ENCODE peak calls at places on chromosomes 3 and 15, in ten cellular contexts. L is endodermal cell, V is lung, E is A549, Z is transverse colon, K is body of pancreas, A is Peyer's patch, D is left lung, O is IMR-90, W is kidney. I is an unnamed sample.
A peak's percentile ranks its signal among the peaks of the same experiment; 100 is the strongest.

GRCh38 chr3:101271728-101272127 is 48.6 kb downstream of the IMPG2 start:
- DNase-seq in L (peak; percentile 37), V (no peak), E (no peak), Z (no peak), K (no peak), A (no peak), D (no peak), O (no peak), W (no peak), I (no peak)

GRCh38 chr15:83993591-83993990 is 242.0 kb upstream of the GOLGA6L4 start:
- DNase-seq in L (no peak), V (no peak), E (no peak), Z (no peak), K (no peak), A (no peak), D (no peak), O (no peak), W (no peak), I (no peak)

GRCh38 chr3:119323401-119324107 is 29.4 kb downstream of the ARHGAP31 start:
- DNase-seq in L (peak; percentile 80), V (no peak), E (no peak), Z (no peak), K (peak; percentile 28), A (peak; percentile 34), D (no peak), O (no peak), W (no peak), I (no peak)

GRCh38 chr3:189573004-189573403 is 58.2 kb upstream of the TP63 start:
- DNase-seq in L (no peak), V (no peak), E (peak; percentile 4), Z (no peak), K (no peak), A (no peak), D (no peak), O (no peak), W (no peak), I (no peak)

GRCh38 chr15:52102468-52102867 is 10.1 kb downstream of the BCL2L10 start:
- DNase-seq in L (peak; percentile 31), V (no peak), E (peak; percentile 67), Z (no peak), K (no peak), A (no peak), D (no peak), O (peak; percentile 92), W (no peak), I (no peak)

GRCh38 chr3:98746882-98747281 is 16.3 kb upstream of the ST3GAL6 start:
- DNase-seq in L (no peak), V (no peak), E (no peak), Z (no peak), K (no peak), A (no peak), D (no peak), O (no peak), W (no peak), I (no peak)

GRCh38 chr15:98077186-98077585 is 116.7 kb downstream of the ARRDC4 start:
- DNase-seq in L (peak; percentile 36), V (no peak), E (no peak), Z (peak; percentile 12), K (no peak), A (no peak), D (peak; percentile 73), O (no peak), W (peak; percentile 82), I (peak; percentile 47)

GRCh38 chr15:64521726-64522164 is 61.4 kb downstream of the ZNF609 start:
- DNase-seq in L (peak; percentile 70), V (no peak), E (peak; percentile 81), Z (no peak), K (peak; percentile 82), A (no peak), D (no peak), O (peak; percentile 49), W (no peak), I (peak; percentile 65)

GRCh38 chr3:56453027-56453426 is 15.2 kb downstream of the ERC2 start:
- DNase-seq in L (no peak), V (no peak), E (peak; percentile 4), Z (no peak), K (no peak), A (no peak), D (no peak), O (no peak), W (no peak), I (no peak)

GRCh38 chr3:57986261-57986660 is 22.0 kb upstream of the FLNB start:
- DNase-seq in L (no peak), V (no peak), E (no peak), Z (no peak), K (no peak), A (no peak), D (no peak), O (no peak), W (no peak), I (no peak)

GRCh38 chr3:44932986-44933944 is 42.7 kb downstream of the ZDHHC3 start:
- DNase-seq in L (no peak), V (no peak), E (no peak), Z (no peak), K (no peak), A (no peak), D (no peak), O (no peak), W (no peak), I (no peak)
- TF ChIP-seq CTCF in L (no peak), V (no peak), E (no peak), Z (no peak), K (no peak), A (no peak), D (no peak), O (no peak), W (no peak), I (no peak)

DNA sequence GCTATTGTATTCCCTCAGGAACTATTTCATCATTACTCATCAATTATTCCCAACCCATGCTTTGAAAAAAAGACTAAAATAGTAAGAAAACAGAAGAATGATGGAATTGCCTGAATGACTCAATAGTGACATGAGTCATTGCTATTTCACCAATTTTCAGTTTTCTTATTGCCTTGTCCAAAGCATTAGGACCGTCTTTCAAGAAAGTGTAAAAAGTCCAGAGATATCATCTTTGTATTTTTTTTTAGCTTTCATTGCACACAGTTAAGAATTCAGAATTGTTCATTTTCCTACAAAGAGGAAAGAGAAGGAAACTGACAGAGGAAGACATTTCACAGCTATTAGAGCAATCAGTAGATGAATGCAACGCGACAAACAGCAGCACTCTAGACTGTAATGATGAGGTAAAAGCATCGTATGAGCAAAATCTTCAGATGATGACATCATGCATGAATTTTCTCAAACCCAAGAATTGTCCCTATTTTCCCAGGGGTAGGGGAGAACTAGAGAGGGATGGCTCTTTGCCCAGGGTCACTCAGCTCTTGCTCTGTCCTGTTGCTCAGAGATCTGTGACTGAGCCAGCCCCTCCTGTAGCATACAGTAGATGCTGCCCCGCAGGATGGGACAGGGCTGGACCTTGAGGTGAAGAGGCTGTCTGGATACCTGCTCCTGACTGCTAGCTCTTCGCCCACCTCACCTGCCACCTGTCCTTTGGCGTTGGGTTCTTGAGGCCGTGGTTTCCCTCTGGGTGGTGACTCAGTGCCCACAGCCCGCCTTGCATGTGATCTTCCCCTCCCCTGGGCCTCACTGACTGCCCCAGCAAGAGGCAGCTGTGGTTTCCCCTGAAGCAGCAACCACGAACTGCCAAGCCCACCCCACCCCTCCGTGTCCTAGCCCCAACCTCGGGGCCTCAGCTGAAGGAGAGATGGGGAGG is 84.8 kb downstream of the PPCDC start:
- DNase-seq in L (no peak), V (no peak), E (peak; percentile 75), Z (peak; percentile 70), K (no peak), A (peak; percentile 64), D (peak; percentile 89), O (peak; percentile 91), W (peak; percentile 79), I (peak; percentile 80)
- H3K27ac ChIP-seq in L (no peak overlapping the region), V (no peak overlapping the region), E (peak overlapping the region; percentile 85), Z (no peak overlapping the region), K (no peak overlapping the region), A (no peak overlapping the region), D (no peak overlapping the region), O (no peak overlapping the region), W (no peak overlapping the region), I (peak overlapping the region; percentile 46)

DNA sequence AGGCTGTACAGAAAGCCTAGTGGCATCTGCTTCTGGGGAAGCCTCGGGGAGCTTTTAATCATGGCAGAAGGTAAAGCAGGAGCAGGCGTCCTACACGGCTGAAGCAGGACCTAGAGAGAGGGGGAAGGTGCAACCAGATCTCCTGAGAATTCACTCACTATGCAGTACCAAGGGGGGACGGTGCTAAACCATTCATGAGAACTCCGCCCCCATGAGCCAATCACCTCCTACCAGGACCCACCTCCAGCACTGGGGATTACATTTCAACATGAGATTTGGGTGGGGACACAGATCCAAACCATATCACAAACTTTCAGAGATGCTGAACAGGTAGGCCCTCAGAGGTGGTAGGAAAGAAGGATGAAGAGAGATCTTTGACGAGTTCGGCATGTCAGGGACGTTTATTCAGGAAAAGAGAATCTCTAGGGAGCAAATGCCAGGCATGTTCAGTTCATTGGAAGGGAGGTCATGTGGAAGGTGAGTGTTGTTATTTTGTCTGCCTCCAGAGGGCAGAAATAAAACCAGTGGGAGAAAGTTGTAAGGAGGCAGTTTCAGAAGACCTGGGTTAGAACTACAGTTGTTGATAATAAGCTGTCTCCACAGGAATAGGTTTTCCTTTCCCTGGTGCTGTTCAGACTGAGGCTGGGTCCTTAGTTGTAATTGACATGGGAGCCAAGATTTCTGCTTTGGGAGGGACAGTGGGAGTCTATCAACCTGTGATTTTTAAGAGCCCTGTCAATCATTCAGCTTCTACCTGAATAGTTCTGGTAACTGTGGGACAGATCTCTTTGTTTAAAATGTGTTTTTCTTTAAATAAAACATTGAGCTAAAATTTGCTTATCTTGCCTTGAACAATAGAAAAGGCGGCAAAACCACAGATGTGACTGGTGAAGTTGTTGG is 4.3 kb upstream of the FNDC3B start:
- DNase-seq in L (peak; percentile 71), V (no peak), E (peak; percentile 32), Z (no peak), K (peak; percentile 38), A (no peak), D (no peak), O (peak; percentile 33), W (no peak), I (peak; percentile 20)
- TF ChIP-seq CTCF in L (peak; percentile 75), V (peak; percentile 40), E (peak; percentile 10), Z (peak; percentile 69), K (peak; percentile 25), A (peak; percentile 78), D (peak; percentile 44), O (peak; percentile 45), W (peak; percentile 63), I (peak; percentile 12)

GRCh38 chr3:9806688-9807589 is 3.1 kb upstream of the TTLL3 start:
- DNase-seq in L (no peak), V (no peak), E (no peak), Z (no peak), K (no peak), A (no peak), D (peak; percentile 69), O (no peak), W (no peak), I (no peak)

GRCh38 chr3:9809615-9810356 is at the start of gene TTLL3:
- DNase-seq in L (peak; percentile 91), V (peak; percentile 82), E (peak; percentile 60), Z (peak; percentile 83), K (peak; percentile 82), A (peak; percentile 67), D (peak; percentile 95), O (peak; percentile 36), W (peak; percentile 93), I (no peak)

GRCh38 chr3:9807981-9808344 is 2.1 kb upstream of the TTLL3 start:
- DNase-seq in L (no peak), V (no peak), E (no peak), Z (no peak), K (no peak), A (no peak), D (no peak), O (no peak), W (no peak), I (no peak)

GRCh38 chr3:9809239-9809614 is 835 bp upstream of the TTLL3 start:
- DNase-seq in L (peak; percentile 65), V (no peak), E (peak; percentile 42), Z (peak; percentile 49), K (no peak), A (no peak), D (peak; percentile 52), O (no peak), W (no peak), I (no peak)

GRCh38 chr3:9808345-9809037 is 1.6 kb upstream of the TTLL3 start:
- DNase-seq in L (peak; percentile 85), V (no peak), E (peak; percentile 70), Z (peak; percentile 36), K (peak; percentile 24), A (peak; percentile 52), D (peak; percentile 21), O (peak; percentile 43), W (no peak), I (no peak)
- H3K27ac ChIP-seq in L (no peak overlapping the region), V (peak overlapping the region; percentile 91), E (peak overlapping the region; percentile 95), Z (peak overlapping the region; percentile 98), K (peak overlapping the region; percentile 97), A (peak overlapping the region; percentile 95), D (peak overlapping the region; percentile 97), O (no peak overlapping the region), W (peak overlapping the region; percentile 91), I (peak overlapping the region; percentile 89)